ENCODE peak calls at places on chromosomes 2 and 18, in four cellular contexts. O is amniotic epithelial cell; J is activated T-helper 1 cell treated with anti-CD3 and anti-CD28 coated beads, Interleukin-2, amount 50 U/mL, for 16 hours; X is NCI-H1417. M is an unnamed sample.

GRCh38 chr2:85997016-85997970 is 108.4 kb downstream of the POLR1A start:
- DNase-seq in O (no peak), J (no peak), X (no peak), M (no peak)

GRCh38 chr2:197281421-197281820 is 29.2 kb downstream of the ANKRD44 start:
- DNase-seq in O (no peak), J (no peak), X (no peak), M (no peak)

GRCh38 chr2:19559596-19560240 is 201.3 kb upstream of the OSR1 start:
- DNase-seq in O (no peak), J (no peak), X (no peak), M (no peak)

GRCh38 chr2:127414855-127415592 is 3.2 kb upstream of the PROC start:
- DNase-seq in O (no peak), J (no peak), X (no peak), M (no peak)

GRCh38 chr2:4353668-4354067 is 650.3 kb downstream of the DCDC2C start:
- DNase-seq in O (no peak), J (no peak), X (no peak), M (no peak)

GRCh38 chr2:234978466-234979203 is 26.8 kb downstream of the SH3BP4 start:
- DNase-seq in O (no peak), J (no peak), X (no peak), M (no peak)

GRCh38 chr18:63444567-63444966 is 22.3 kb upstream of the VPS4B start:
- DNase-seq in O (peak), J (no peak), X (no peak), M (no peak)

GRCh38 chr2:234256516-234256915 is 206.0 kb downstream of the SPP2 start:
- DNase-seq in O (no peak), J (no peak), X (no peak), M (no peak)

GRCh38 chr2:38377501-38378258 is 607 bp upstream of the ATL2 start:
- DNase-seq in O (peak), J (no peak), X (peak), M (peak)

GRCh38 chr2:203344667-203345066 is 16.5 kb downstream of the ABI2 start:
- DNase-seq in O (no peak), J (no peak), X (no peak), M (no peak)

GRCh38 chr2:176126929-176127768 is 2.4 kb upstream of the HOXD8 start:
- DNase-seq in O (peak), J (peak), X (peak), M (peak)

GRCh38 chr2:96819876-96820511 is 3.9 kb downstream of the CNNM3 start:
- DNase-seq in O (no peak), J (no peak), X (no peak), M (no peak)

GRCh38 chr2:198715304-198715703 is 742.4 kb downstream of the SATB2 start:
- DNase-seq in O (no peak), J (no peak), X (no peak), M (no peak)

GRCh38 chr2:64143154-64144056 is 815 bp downstream of the PELI1 start:
- DNase-seq in O (peak), J (no peak), X (peak), M (peak)

GRCh38 chr2:31366733-31367132 is 47.8 kb downstream of the XDH start:
- DNase-seq in O (no peak), J (no peak), X (no peak), M (no peak)

GRCh38 chr2:111118455-111119003 is 2.2 kb upstream of the BCL2L11 start:
- DNase-seq in O (no peak), J (no peak), X (no peak), M (no peak)

GRCh38 chr18:48222118-48222517 is 187.1 kb downstream of the ZBTB7C start:
- DNase-seq in O (peak), J (no peak), X (peak), M (peak)

GRCh38 chr2:238448031-238448955 is 21.6 kb downstream of the ASB1 start:
- DNase-seq in O (no peak), J (no peak), X (no peak), M (no peak)

GRCh38 chr2:191488135-191488534 is 189.8 kb upstream of the NABP1 start:
- DNase-seq in O (peak), J (no peak), X (no peak), M (no peak)

GRCh38 chr2:176089843-176090395 is 2.6 kb upstream of the HOXD13 start:
- DNase-seq in O (no peak), J (no peak), X (no peak), M (no peak)

GRCh38 chr2:71126957-71127356 is 3.1 kb downstream of the MCEE start:
- DNase-seq in O (no peak), J (no peak), X (no peak), M (no peak)

GRCh38 chr18:49016648-49017539 is 66.1 kb upstream of the SMAD7 start:
- DNase-seq in O (peak), J (no peak), X (peak), M (peak)

GRCh38 chr2:3172265-3172935 is 205.2 kb downstream of the EIPR1 start:
- DNase-seq in O (no peak), J (no peak), X (peak), M (no peak)

GRCh38 chr2:11121099-11121822 is 34.0 kb upstream of the SLC66A3 start:
- DNase-seq in O (no peak), J (no peak), X (peak), M (no peak)

GRCh38 chr18:71598374-71598773 is 945.8 kb downstream of the CBLN2 start:
- DNase-seq in O (no peak), J (no peak), X (no peak), M (no peak)

GRCh38 chr2:7676714-7677113 is 759.5 kb downstream of the RNF144A start:
- DNase-seq in O (no peak), J (no peak), X (no peak), M (no peak)

GRCh38 chr18:26487437-26487836 is 60.9 kb downstream of the KCTD1 start:
- DNase-seq in O (peak), J (no peak), X (no peak), M (no peak)

GRCh38 chr2:235562065-235562747 is 68.4 kb downstream of the AGAP1 start:
- DNase-seq in O (no peak), J (no peak), X (no peak), M (no peak)

GRCh38 chr2:218812096-218812815 is 19.3 kb downstream of the PRKAG3 start:
- DNase-seq in O (no peak), J (no peak), X (no peak), M (no peak)

GRCh38 chr2:105127288-105127915 is 89.5 kb downstream of the MRPS9 start:
- DNase-seq in O (no peak), J (no peak), X (no peak), M (no peak)

GRCh38 chr2:27291865-27292264 is 9.6 kb downstream of the TRIM54 start:
- DNase-seq in O (peak), J (no peak), X (no peak), M (no peak)

GRCh38 chr2:219368690-219369108 is 19.0 kb downstream of the DNPEP start:
- DNase-seq in O (peak), J (no peak), X (no peak), M (no peak)

GRCh38 chr18:32707153-32707552 is 65.7 kb downstream of the KLHL14 start:
- DNase-seq in O (no peak), J (no peak), X (peak), M (no peak)

GRCh38 chr2:29377788-29378187 is 262.6 kb downstream of the CLIP4 start:
- DNase-seq in O (peak), J (no peak), X (no peak), M (no peak)

GRCh38 chr2:101758001-101758400 is 60.5 kb downstream of the MAP4K4 start:
- DNase-seq in O (no peak), J (no peak), X (no peak), M (no peak)

GRCh38 chr2:121074322-121074932 is 210.6 kb downstream of the TFCP2L1 start:
- DNase-seq in O (no peak), J (no peak), X (peak), M (no peak)

M was measured in NCI-H2227 treated with DMSO at 0.1 percent for 48 hours.